ENCODE peak calls at places on chromosomes 11 and 22, in six cellular contexts. One of them, this sample, is unnamed.

GRCh38 chr11:76162336-76163288 is 43.7 kb downstream of the WNT11 start:
- DNase-seq in CD4-positive, alpha-beta memory T cell: no peak
- DNase-seq in body of pancreas: no peak
- DNase-seq in suprapubic skin: no peak
- DNase-seq in A549: no peak
- DNase-seq in breast epithelium: no peak
- DNase-seq in this sample: no peak

GRCh38 chr22:50289942-50290630 is 17.4 kb downstream of the PLXNB2 start:
- DNase-seq in CD4-positive, alpha-beta memory T cell: no peak
- DNase-seq in body of pancreas: no peak
- DNase-seq in suprapubic skin: no peak
- DNase-seq in A549: no peak
- DNase-seq in breast epithelium: no peak
- DNase-seq in this sample: no peak

GRCh38 chr11:75714211-75714610 is 3.4 kb upstream of the MOGAT2 start:
- DNase-seq in CD4-positive, alpha-beta memory T cell: no peak
- DNase-seq in body of pancreas: no peak
- DNase-seq in suprapubic skin: no peak
- DNase-seq in A549: no peak
- DNase-seq in breast epithelium: no peak
- DNase-seq in this sample: no peak

GRCh38 chr11:47960015-47960414 is 20.3 kb upstream of the PTPRJ start:
- DNase-seq in CD4-positive, alpha-beta memory T cell: no peak
- DNase-seq in body of pancreas: no peak
- DNase-seq in suprapubic skin: no peak
- DNase-seq in A549: no peak
- DNase-seq in breast epithelium: no peak
- DNase-seq in this sample: no peak

GRCh38 chr22:30573594-30574094 is 821 bp downstream of the GAL3ST1 start:
- DNase-seq in CD4-positive, alpha-beta memory T cell: no peak
- DNase-seq in body of pancreas: peak; percentile 40
- DNase-seq in suprapubic skin: no peak
- DNase-seq in A549: no peak
- DNase-seq in breast epithelium: no peak
- DNase-seq in this sample: no peak

GRCh38 chr11:32310218-32310601 is 125.1 kb downstream of the WT1 start:
- DNase-seq in CD4-positive, alpha-beta memory T cell: no peak
- DNase-seq in body of pancreas: no peak
- DNase-seq in suprapubic skin: no peak
- DNase-seq in A549: no peak
- DNase-seq in breast epithelium: no peak
- DNase-seq in this sample: no peak

GRCh38 chr11:107780136-107780535 is 68.3 kb upstream of the SLN start:
- DNase-seq in CD4-positive, alpha-beta memory T cell: no peak
- DNase-seq in body of pancreas: no peak
- DNase-seq in suprapubic skin: no peak
- DNase-seq in A549: no peak
- DNase-seq in breast epithelium: no peak
- DNase-seq in this sample: no peak

GRCh38 chr11:64713031-64713780 is 9.8 kb downstream of the NRXN2 start:
- DNase-seq in CD4-positive, alpha-beta memory T cell: no peak
- DNase-seq in body of pancreas: peak; percentile 70
- DNase-seq in suprapubic skin: no peak
- DNase-seq in A549: peak; percentile 48
- DNase-seq in breast epithelium: peak; percentile 67
- DNase-seq in this sample: peak; percentile 39

GRCh38 chr11:12187399-12187798 is 77.0 kb downstream of the MICAL2 start:
- DNase-seq in CD4-positive, alpha-beta memory T cell: no peak
- DNase-seq in body of pancreas: no peak
- DNase-seq in suprapubic skin: no peak
- DNase-seq in A549: no peak
- DNase-seq in breast epithelium: no peak
- DNase-seq in this sample: peak; percentile 85

GRCh38 chr11:44842219-44842618 is 108.5 kb downstream of the TP53I11 start:
- DNase-seq in CD4-positive, alpha-beta memory T cell: no peak
- DNase-seq in body of pancreas: no peak
- DNase-seq in suprapubic skin: no peak
- DNase-seq in A549: no peak
- DNase-seq in breast epithelium: no peak
- DNase-seq in this sample: no peak

GRCh38 chr22:22818861-22819855 is 68.5 kb upstream of the IGLL5 start:
- DNase-seq in CD4-positive, alpha-beta memory T cell: peak; percentile 58
- DNase-seq in body of pancreas: no peak
- DNase-seq in suprapubic skin: no peak
- DNase-seq in A549: no peak
- DNase-seq in breast epithelium: no peak
- DNase-seq in this sample: no peak

GRCh38 chr11:15942126-15942525 is 414.2 kb downstream of the SOX6 start:
- DNase-seq in CD4-positive, alpha-beta memory T cell: no peak
- DNase-seq in body of pancreas: no peak
- DNase-seq in suprapubic skin: no peak
- DNase-seq in A549: no peak
- DNase-seq in breast epithelium: no peak
- DNase-seq in this sample: no peak

GRCh38 chr11:120719348-120719747 is 207.8 kb downstream of the GRIK4 start:
- DNase-seq in CD4-positive, alpha-beta memory T cell: no peak
- DNase-seq in body of pancreas: no peak
- DNase-seq in suprapubic skin: no peak
- DNase-seq in A549: no peak
- DNase-seq in breast epithelium: no peak
- DNase-seq in this sample: peak; percentile 8

GRCh38 chr11:64131657-64132387 is 34.1 kb downstream of the MACROD1 start:
- DNase-seq in CD4-positive, alpha-beta memory T cell: no peak
- DNase-seq in body of pancreas: no peak
- DNase-seq in suprapubic skin: no peak
- DNase-seq in A549: no peak
- DNase-seq in breast epithelium: no peak
- DNase-seq in this sample: no peak

GRCh38 chr22:20550851-20551744 is 43.7 kb downstream of the MED15 start:
- DNase-seq in CD4-positive, alpha-beta memory T cell: peak; percentile 73
- DNase-seq in body of pancreas: no peak
- DNase-seq in suprapubic skin: no peak
- DNase-seq in A549: no peak
- DNase-seq in breast epithelium: no peak
- DNase-seq in this sample: no peak

GRCh38 chr22:47561115-47561675 is 798.7 kb downstream of the TBC1D22A start:
- DNase-seq in CD4-positive, alpha-beta memory T cell: no peak
- DNase-seq in body of pancreas: no peak
- DNase-seq in suprapubic skin: peak; percentile 41
- DNase-seq in A549: no peak
- DNase-seq in breast epithelium: no peak
- DNase-seq in this sample: no peak

GRCh38 chr22:48949375-48950149 is 878.1 kb downstream of the BRD1 start:
- DNase-seq in CD4-positive, alpha-beta memory T cell: no peak
- DNase-seq in body of pancreas: no peak
- DNase-seq in suprapubic skin: peak; percentile 77
- DNase-seq in A549: no peak
- DNase-seq in breast epithelium: no peak
- DNase-seq in this sample: no peak

DNA sequence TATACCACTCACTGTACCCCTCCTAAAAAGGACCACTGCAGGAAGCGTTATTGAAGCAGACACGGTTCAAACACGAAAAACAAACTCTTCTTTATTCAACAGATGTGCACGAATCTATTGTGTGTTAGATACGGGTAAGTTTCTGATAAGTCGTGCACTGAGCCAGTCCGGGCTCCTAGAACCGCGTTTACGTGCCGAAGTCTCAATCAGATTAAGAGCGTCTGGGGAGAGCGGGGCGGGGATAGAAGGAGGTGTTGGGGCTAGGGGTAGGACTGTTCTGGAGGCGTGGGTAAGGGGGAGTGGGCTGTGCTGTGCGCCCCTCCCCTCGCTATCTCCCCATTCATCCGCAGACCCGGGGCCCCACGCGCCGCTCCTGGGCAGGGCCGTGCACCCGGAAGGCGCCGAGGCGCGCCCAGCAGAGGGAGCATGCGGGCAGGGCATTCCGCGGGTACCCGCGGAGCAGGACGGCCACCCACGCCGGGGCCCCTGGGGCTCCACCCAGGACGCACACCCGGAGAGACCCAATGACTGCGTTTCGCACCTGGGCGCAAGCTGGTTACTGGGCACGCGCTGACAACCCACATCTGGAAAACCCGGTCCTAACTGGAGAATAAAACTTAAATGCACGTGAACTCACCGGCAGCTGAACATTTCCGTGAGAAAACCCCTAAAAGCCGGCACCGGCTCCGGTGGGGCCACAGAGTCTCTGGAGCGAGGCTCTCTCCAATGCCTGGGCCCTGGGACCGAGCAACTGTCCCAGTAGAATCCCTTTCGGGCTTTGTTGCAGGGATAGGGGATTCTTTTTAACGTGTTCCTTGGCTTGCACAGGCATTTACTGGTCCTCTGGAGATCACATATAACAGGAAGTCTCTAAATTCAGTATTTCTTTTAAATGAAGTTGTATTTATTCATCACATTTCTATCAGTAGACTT is 40.6 kb downstream of the WEE1 start:
- DNase-seq in CD4-positive, alpha-beta memory T cell: peak; percentile 94
- DNase-seq in body of pancreas: peak; percentile 92
- DNase-seq in suprapubic skin: peak; percentile 92
- DNase-seq in A549: peak; percentile 89
- DNase-seq in breast epithelium: peak; percentile 83
- DNase-seq in this sample: peak; percentile 85
- H3K4me1 ChIP-seq in CD4-positive, alpha-beta memory T cell: peaks cover 16% of the 10 kb centered on the region
- H3K4me1 ChIP-seq in body of pancreas: peaks cover 25% of the 10 kb centered on the region
- H3K4me1 ChIP-seq in suprapubic skin: peaks cover 30% of the 10 kb centered on the region
- H3K4me1 ChIP-seq in A549: peaks cover 27% of the 10 kb centered on the region
- H3K4me1 ChIP-seq in breast epithelium: peaks cover 5% of the 10 kb centered on the region
- H3K4me1 ChIP-seq in this sample: peaks cover 27% of the 10 kb centered on the region

GRCh38 chr22:38415046-38415445 is 40.0 kb downstream of the KCNJ4 start:
- DNase-seq in CD4-positive, alpha-beta memory T cell: no peak
- DNase-seq in body of pancreas: no peak
- DNase-seq in suprapubic skin: peak; percentile 58
- DNase-seq in A549: no peak
- DNase-seq in breast epithelium: peak; percentile 43
- DNase-seq in this sample: no peak

GRCh38 chr22:38417252-38418060 is 37.5 kb downstream of the KCNJ4 start:
- DNase-seq in CD4-positive, alpha-beta memory T cell: no peak
- DNase-seq in body of pancreas: no peak
- DNase-seq in suprapubic skin: peak; percentile 65
- DNase-seq in A549: no peak
- DNase-seq in breast epithelium: no peak
- DNase-seq in this sample: no peak

GRCh38 chr22:38415561-38416321 is 39.3 kb downstream of the KCNJ4 start:
- DNase-seq in CD4-positive, alpha-beta memory T cell: no peak
- DNase-seq in body of pancreas: no peak
- DNase-seq in suprapubic skin: peak; percentile 71
- DNase-seq in A549: no peak
- DNase-seq in breast epithelium: peak; percentile 41
- DNase-seq in this sample: no peak

GRCh38 chr22:38418589-38418988 is 36.4 kb downstream of the KCNJ4 start:
- DNase-seq in CD4-positive, alpha-beta memory T cell: no peak
- DNase-seq in body of pancreas: no peak
- DNase-seq in suprapubic skin: no peak
- DNase-seq in A549: no peak
- DNase-seq in breast epithelium: no peak
- DNase-seq in this sample: no peak

DNA sequence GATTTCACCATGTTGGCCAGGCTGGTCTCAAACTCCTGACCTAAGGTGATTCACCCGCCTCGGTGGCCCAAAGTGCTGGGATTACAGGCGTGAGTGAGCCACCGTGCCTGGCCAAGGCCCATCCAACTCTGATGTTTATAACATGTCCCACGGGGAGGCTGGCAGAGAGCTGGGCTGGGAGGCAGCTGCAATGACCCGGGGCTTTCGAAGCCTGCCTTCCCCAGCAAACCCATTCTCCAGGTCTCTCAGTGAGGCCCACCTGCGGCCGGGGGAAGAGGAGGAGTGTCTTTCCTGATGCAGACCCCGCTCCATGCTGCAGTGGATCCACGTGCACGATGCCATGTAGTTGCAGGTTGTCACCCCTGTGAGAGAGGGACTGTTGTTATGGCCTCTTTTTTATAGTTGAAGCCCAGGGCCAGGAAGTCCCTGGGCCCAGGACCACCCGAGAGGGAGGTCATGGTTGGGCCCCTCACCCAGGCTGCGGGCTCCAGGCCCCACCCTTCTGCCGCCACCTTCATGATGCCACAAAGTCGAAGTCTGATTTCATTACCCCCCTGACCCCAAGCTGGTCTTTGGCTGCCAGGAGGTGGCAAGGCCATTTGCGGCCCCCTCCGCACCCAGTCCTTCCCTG is 38.3 kb downstream of the KCNJ4 start:
- DNase-seq in CD4-positive, alpha-beta memory T cell: no peak
- DNase-seq in body of pancreas: no peak
- DNase-seq in suprapubic skin: peak; percentile 54
- DNase-seq in A549: no peak
- DNase-seq in breast epithelium: peak; percentile 33
- DNase-seq in this sample: no peak
- H3K4me1 ChIP-seq in CD4-positive, alpha-beta memory T cell: peaks cover 7% of the 10 kb centered on the region
- H3K4me1 ChIP-seq in body of pancreas: peaks cover 11% of the 10 kb centered on the region
- H3K4me1 ChIP-seq in suprapubic skin: peaks cover 12% of the 10 kb centered on the region
- H3K4me1 ChIP-seq in A549: no peaks in the 10 kb centered on the region
- H3K4me1 ChIP-seq in breast epithelium: peaks cover 6% of the 10 kb centered on the region
- H3K4me1 ChIP-seq in this sample: peaks cover 8% of the 10 kb centered on the region

GRCh38 chr11:65890324-65891179 is at the start of gene CCDC85B:
- DNase-seq in CD4-positive, alpha-beta memory T cell: peak; percentile 99
- DNase-seq in body of pancreas: peak; percentile 98
- DNase-seq in suprapubic skin: peak; percentile 99
- DNase-seq in A549: peak; percentile 93
- DNase-seq in breast epithelium: peak; percentile 98
- DNase-seq in this sample: peak; percentile 96
- H3K4me1 ChIP-seq in CD4-positive, alpha-beta memory T cell: peaks cover 66% of the 10 kb centered on the region
- H3K4me1 ChIP-seq in body of pancreas: peaks cover 46% of the 10 kb centered on the region
- H3K4me1 ChIP-seq in suprapubic skin: peaks cover 66% of the 10 kb centered on the region
- H3K4me1 ChIP-seq in A549: peaks cover 56% of the 10 kb centered on the region
- H3K4me1 ChIP-seq in breast epithelium: peaks cover 23% of the 10 kb centered on the region
- H3K4me1 ChIP-seq in this sample: peaks cover 70% of the 10 kb centered on the region

GRCh38 chr22:44443641-44444235 is 54.3 kb downstream of the RTL6 start:
- DNase-seq in CD4-positive, alpha-beta memory T cell: no peak
- DNase-seq in body of pancreas: no peak
- DNase-seq in suprapubic skin: no peak
- DNase-seq in A549: no peak
- DNase-seq in breast epithelium: peak; percentile 40
- DNase-seq in this sample: no peak

GRCh38 chr22:44440224-44441160 is 57.5 kb downstream of the RTL6 start:
- DNase-seq in CD4-positive, alpha-beta memory T cell: no peak
- DNase-seq in body of pancreas: no peak
- DNase-seq in suprapubic skin: no peak
- DNase-seq in A549: no peak
- DNase-seq in breast epithelium: no peak
- DNase-seq in this sample: no peak

GRCh38 chr22:44441401-44442185 is 56.4 kb downstream of the RTL6 start:
- DNase-seq in CD4-positive, alpha-beta memory T cell: no peak
- DNase-seq in body of pancreas: no peak
- DNase-seq in suprapubic skin: no peak
- DNase-seq in A549: no peak
- DNase-seq in breast epithelium: no peak
- DNase-seq in this sample: no peak

GRCh38 chr22:44442856-44443595 is 55.0 kb downstream of the RTL6 start:
- DNase-seq in CD4-positive, alpha-beta memory T cell: no peak
- DNase-seq in body of pancreas: no peak
- DNase-seq in suprapubic skin: no peak
- DNase-seq in A549: no peak
- DNase-seq in breast epithelium: no peak
- DNase-seq in this sample: no peak

DNA sequence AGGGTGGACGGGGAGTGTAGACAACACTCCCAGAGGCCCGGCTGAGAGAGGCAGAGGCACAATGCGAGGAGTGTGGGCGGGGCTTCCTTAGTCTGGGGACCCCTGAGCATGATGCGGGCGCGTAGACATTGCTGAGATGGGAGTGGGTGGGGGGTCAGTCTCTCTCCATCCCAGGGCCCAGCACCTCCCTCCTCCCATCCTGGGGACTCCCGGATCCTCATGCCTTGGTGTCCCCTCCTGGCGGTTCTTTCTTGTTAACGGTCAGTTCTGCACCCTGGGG is 55.9 kb downstream of the RTL6 start:
- DNase-seq in CD4-positive, alpha-beta memory T cell: no peak
- DNase-seq in body of pancreas: no peak
- DNase-seq in suprapubic skin: no peak
- DNase-seq in A549: no peak
- DNase-seq in breast epithelium: no peak
- DNase-seq in this sample: no peak
- H3K4me1 ChIP-seq in CD4-positive, alpha-beta memory T cell: no peaks in the 10 kb centered on the region
- H3K4me1 ChIP-seq in body of pancreas: no peaks in the 10 kb centered on the region
- H3K4me1 ChIP-seq in suprapubic skin: no peaks in the 10 kb centered on the region
- H3K4me1 ChIP-seq in A549: peaks cover 4% of the 10 kb centered on the region
- H3K4me1 ChIP-seq in breast epithelium: no peaks in the 10 kb centered on the region
- H3K4me1 ChIP-seq in this sample: no peaks in the 10 kb centered on the region

This sample was measured in mammary epithelial cell.